ENCODE peak calls at places on chromosomes 12 and 14, in six cellular contexts. One of them, this sample, is unnamed.

GRCh38 chr12:109583733-109584132 is 10.1 kb downstream of the MVK start:
- DNase-seq in psoas muscle: no peak
- DNase-seq in progenitor cell of endocrine pancreas: no peak
- DNase-seq in hepatocyte: no peak
- DNase-seq in tibial artery: no peak
- DNase-seq in HFF-Myc: no peak
- DNase-seq in this sample: no peak

GRCh38 chr14:92258934-92259333 is 64.0 kb upstream of the SLC24A4 start:
- DNase-seq in HFF-Myc: no peak
- DNase-seq in psoas muscle: no peak
- DNase-seq in progenitor cell of endocrine pancreas: no peak
- DNase-seq in hepatocyte: no peak
- DNase-seq in tibial artery: no peak
- DNase-seq in this sample: no peak

GRCh38 chr12:31363416-31363809 is 37.5 kb upstream of the SINHCAF start:
- DNase-seq in progenitor cell of endocrine pancreas: no peak
- DNase-seq in tibial artery: no peak
- DNase-seq in psoas muscle: no peak
- DNase-seq in hepatocyte: peak; percentile 18
- DNase-seq in HFF-Myc: no peak
- DNase-seq in this sample: no peak

GRCh38 chr12:4648099-4648498 is 752 bp downstream of the AKAP3 start:
- DNase-seq in HFF-Myc: no peak
- DNase-seq in psoas muscle: no peak
- DNase-seq in progenitor cell of endocrine pancreas: no peak
- DNase-seq in hepatocyte: peak; percentile 16
- DNase-seq in tibial artery: no peak
- DNase-seq in this sample: no peak

GRCh38 chr14:57712698-57713097 is 153.2 kb downstream of the SLC35F4 start:
- DNase-seq in hepatocyte: no peak
- DNase-seq in tibial artery: no peak
- DNase-seq in progenitor cell of endocrine pancreas: no peak
- DNase-seq in HFF-Myc: no peak
- DNase-seq in psoas muscle: no peak
- DNase-seq in this sample: no peak

GRCh38 chr12:86727151-86727550 is 471.0 kb upstream of the MGAT4C start:
- DNase-seq in progenitor cell of endocrine pancreas: no peak
- DNase-seq in psoas muscle: no peak
- DNase-seq in HFF-Myc: no peak
- DNase-seq in hepatocyte: no peak
- DNase-seq in tibial artery: no peak
- DNase-seq in this sample: no peak

GRCh38 chr12:77796775-77797174 is 33.9 kb upstream of the NAV3 start:
- DNase-seq in hepatocyte: no peak
- DNase-seq in progenitor cell of endocrine pancreas: no peak
- DNase-seq in tibial artery: no peak
- DNase-seq in psoas muscle: no peak
- DNase-seq in HFF-Myc: no peak
- DNase-seq in this sample: no peak

GRCh38 chr12:85089792-85090191 is 53.6 kb downstream of the LRRIQ1 start:
- DNase-seq in psoas muscle: no peak
- DNase-seq in progenitor cell of endocrine pancreas: no peak
- DNase-seq in hepatocyte: no peak
- DNase-seq in HFF-Myc: no peak
- DNase-seq in tibial artery: no peak
- DNase-seq in this sample: no peak

GRCh38 chr12:24852420-24852819 is 96.5 kb downstream of the BCAT1 start:
- DNase-seq in hepatocyte: no peak
- DNase-seq in tibial artery: no peak
- DNase-seq in progenitor cell of endocrine pancreas: no peak
- DNase-seq in HFF-Myc: no peak
- DNase-seq in psoas muscle: no peak
- DNase-seq in this sample: no peak

GRCh38 chr14:58809520-58809919 is 171.8 kb downstream of the DACT1 start:
- DNase-seq in hepatocyte: no peak
- DNase-seq in psoas muscle: no peak
- DNase-seq in progenitor cell of endocrine pancreas: no peak
- DNase-seq in HFF-Myc: no peak
- DNase-seq in tibial artery: no peak
- DNase-seq in this sample: no peak

GRCh38 chr12:119699199-119699765 is 31.3 kb downstream of the PRKAB1 start:
- DNase-seq in progenitor cell of endocrine pancreas: no peak
- DNase-seq in HFF-Myc: no peak
- DNase-seq in hepatocyte: no peak
- DNase-seq in psoas muscle: no peak
- DNase-seq in tibial artery: no peak
- DNase-seq in this sample: no peak

GRCh38 chr12:122726056-122726558 is 4.5 kb downstream of the HCAR1 start:
- DNase-seq in tibial artery: no peak
- DNase-seq in progenitor cell of endocrine pancreas: no peak
- DNase-seq in HFF-Myc: no peak
- DNase-seq in psoas muscle: no peak
- DNase-seq in hepatocyte: peak; percentile 77
- DNase-seq in this sample: no peak

GRCh38 chr12:68118096-68118755 is 41.3 kb downstream of the IFNG start:
- DNase-seq in psoas muscle: no peak
- DNase-seq in hepatocyte: no peak
- DNase-seq in progenitor cell of endocrine pancreas: no peak
- DNase-seq in tibial artery: no peak
- DNase-seq in HFF-Myc: no peak
- DNase-seq in this sample: no peak

GRCh38 chr12:68111995-68112394 is 47.5 kb downstream of the IFNG start:
- DNase-seq in tibial artery: no peak
- DNase-seq in progenitor cell of endocrine pancreas: no peak
- DNase-seq in HFF-Myc: no peak
- DNase-seq in hepatocyte: no peak
- DNase-seq in psoas muscle: no peak
- DNase-seq in this sample: no peak

GRCh38 chr12:68109444-68110217 is 49.9 kb downstream of the IFNG start:
- DNase-seq in progenitor cell of endocrine pancreas: no peak
- DNase-seq in HFF-Myc: no peak
- DNase-seq in hepatocyte: no peak
- DNase-seq in psoas muscle: no peak
- DNase-seq in tibial artery: no peak
- DNase-seq in this sample: no peak

GRCh38 chr12:68109001-68109400 is 50.5 kb downstream of the IFNG start:
- DNase-seq in psoas muscle: no peak
- DNase-seq in progenitor cell of endocrine pancreas: no peak
- DNase-seq in HFF-Myc: no peak
- DNase-seq in tibial artery: no peak
- DNase-seq in hepatocyte: no peak
- DNase-seq in this sample: no peak

DNA sequence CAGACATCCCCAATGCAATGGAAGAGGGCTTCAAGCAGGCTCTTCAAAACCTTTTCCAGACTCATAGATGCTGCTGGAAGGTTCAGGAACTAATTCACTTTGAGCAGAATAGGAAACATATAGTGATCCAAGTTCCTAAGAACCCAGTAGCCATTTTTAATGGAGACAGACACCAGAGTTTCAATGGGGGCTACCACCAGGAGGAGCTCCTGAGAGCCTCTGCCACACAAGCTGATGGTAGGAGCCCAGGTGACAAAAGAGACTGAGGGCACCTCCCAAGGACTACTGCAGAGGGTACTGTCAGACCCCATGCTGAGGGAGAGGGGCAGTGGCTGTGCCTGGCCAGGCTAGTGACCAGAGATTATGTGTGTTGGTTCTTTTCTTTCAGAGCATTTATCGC is 45.9 kb downstream of the IFNG start:
- DNase-seq in progenitor cell of endocrine pancreas: no peak
- DNase-seq in hepatocyte: no peak
- DNase-seq in psoas muscle: no peak
- DNase-seq in tibial artery: no peak
- DNase-seq in HFF-Myc: no peak
- DNase-seq in this sample: no peak
- TF ChIP-seq CTCF in progenitor cell of endocrine pancreas: peak; percentile 19
- TF ChIP-seq CTCF in hepatocyte: no peak
- TF ChIP-seq CTCF in psoas muscle: no peak
- TF ChIP-seq CTCF in tibial artery: no peak
- TF ChIP-seq CTCF in HFF-Myc: peak; percentile 44
- TF ChIP-seq CTCF in this sample: peak; percentile 35

DNA sequence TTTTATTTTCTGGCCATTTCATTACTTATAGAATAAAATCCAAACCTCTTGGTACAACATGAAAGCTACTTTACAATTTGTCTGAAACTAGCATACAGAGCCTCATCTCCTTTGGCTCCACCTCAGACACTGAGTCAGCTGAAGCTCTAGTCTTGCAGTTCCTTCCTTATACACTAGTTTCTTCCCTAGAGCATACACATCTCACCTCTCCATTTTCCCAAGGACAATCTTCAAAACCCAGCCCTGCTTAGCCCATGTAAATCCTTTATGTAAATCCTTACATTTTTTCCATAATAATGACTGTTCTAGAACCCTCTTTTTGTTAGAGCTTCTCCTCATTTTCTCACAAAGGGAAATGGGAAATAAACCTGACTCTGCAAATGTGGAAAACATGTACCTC is 463.4 kb downstream of the SLC16A7 start:
- DNase-seq in psoas muscle: no peak
- DNase-seq in hepatocyte: no peak
- DNase-seq in HFF-Myc: no peak
- DNase-seq in tibial artery: no peak
- DNase-seq in progenitor cell of endocrine pancreas: no peak
- DNase-seq in this sample: no peak
- TF ChIP-seq CTCF in psoas muscle: no peak
- TF ChIP-seq CTCF in hepatocyte: no peak
- TF ChIP-seq CTCF in HFF-Myc: no peak
- TF ChIP-seq CTCF in tibial artery: no peak
- TF ChIP-seq CTCF in progenitor cell of endocrine pancreas: no peak
- TF ChIP-seq CTCF in this sample: no peak

GRCh38 chr12:63904653-63905052 is 60.2 kb downstream of the SRGAP1 start:
- DNase-seq in progenitor cell of endocrine pancreas: no peak
- DNase-seq in psoas muscle: no peak
- DNase-seq in tibial artery: no peak
- DNase-seq in hepatocyte: no peak
- DNase-seq in HFF-Myc: no peak
- DNase-seq in this sample: no peak

GRCh38 chr12:63907561-63907960 is 63.1 kb downstream of the SRGAP1 start:
- DNase-seq in tibial artery: no peak
- DNase-seq in hepatocyte: no peak
- DNase-seq in HFF-Myc: no peak
- DNase-seq in psoas muscle: no peak
- DNase-seq in progenitor cell of endocrine pancreas: no peak
- DNase-seq in this sample: no peak

GRCh38 chr12:63906876-63907275 is 62.4 kb downstream of the SRGAP1 start:
- DNase-seq in progenitor cell of endocrine pancreas: no peak
- DNase-seq in HFF-Myc: no peak
- DNase-seq in hepatocyte: no peak
- DNase-seq in tibial artery: no peak
- DNase-seq in psoas muscle: no peak
- DNase-seq in this sample: no peak

GRCh38 chr12:63909746-63910145 is 65.2 kb downstream of the SRGAP1 start:
- DNase-seq in hepatocyte: no peak
- DNase-seq in progenitor cell of endocrine pancreas: no peak
- DNase-seq in HFF-Myc: no peak
- DNase-seq in psoas muscle: no peak
- DNase-seq in tibial artery: no peak
- DNase-seq in this sample: no peak

DNA sequence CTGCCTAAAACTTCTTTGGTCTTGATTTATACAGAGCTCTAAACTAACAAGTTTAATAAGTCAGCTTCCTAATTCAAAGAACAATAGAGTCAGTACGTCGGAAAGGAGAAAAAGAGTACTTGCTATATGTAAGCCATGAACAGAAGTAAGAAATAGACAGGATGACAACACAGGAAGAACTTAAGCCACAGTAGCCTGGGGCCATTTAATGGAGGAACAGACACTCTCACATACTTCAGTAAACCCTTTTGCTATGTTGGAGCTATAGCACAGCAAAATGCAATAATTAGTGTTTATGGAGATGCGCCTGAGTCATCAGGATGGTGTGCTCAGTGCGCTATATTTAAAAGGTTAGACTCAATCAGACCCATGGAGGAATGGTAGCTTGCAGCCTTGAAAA is 61.0 kb downstream of the SRGAP1 start:
- DNase-seq in progenitor cell of endocrine pancreas: no peak
- DNase-seq in hepatocyte: no peak
- DNase-seq in tibial artery: no peak
- DNase-seq in psoas muscle: no peak
- DNase-seq in HFF-Myc: no peak
- DNase-seq in this sample: no peak
- TF ChIP-seq CTCF in progenitor cell of endocrine pancreas: no peak
- TF ChIP-seq CTCF in hepatocyte: no peak
- TF ChIP-seq CTCF in tibial artery: no peak
- TF ChIP-seq CTCF in psoas muscle: no peak
- TF ChIP-seq CTCF in HFF-Myc: no peak
- TF ChIP-seq CTCF in this sample: no peak

DNA sequence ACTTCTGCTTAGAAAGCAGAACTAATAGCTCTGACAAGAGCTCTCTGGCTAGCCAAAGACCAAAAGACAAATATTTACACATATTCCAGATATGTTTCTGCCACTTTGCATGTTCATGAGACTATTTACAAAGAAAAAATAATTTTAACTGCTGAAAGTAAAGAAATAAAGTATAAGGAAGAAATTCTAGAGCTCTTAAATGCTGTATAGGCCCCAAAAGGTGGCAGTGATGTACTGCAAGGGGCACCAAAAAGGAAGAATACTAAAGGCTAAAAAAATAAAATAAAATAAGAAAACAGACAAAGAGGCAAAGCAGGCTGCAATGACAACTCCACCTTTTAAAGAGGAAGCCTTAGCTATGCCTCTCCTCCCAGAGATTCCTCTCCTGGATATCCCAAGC is 23.0 kb downstream of the KLRK1 start:
- DNase-seq in progenitor cell of endocrine pancreas: no peak
- DNase-seq in hepatocyte: peak; percentile 42
- DNase-seq in HFF-Myc: no peak
- DNase-seq in tibial artery: no peak
- DNase-seq in psoas muscle: no peak
- DNase-seq in this sample: no peak
- TF ChIP-seq CTCF in progenitor cell of endocrine pancreas: peak; percentile 42
- TF ChIP-seq CTCF in hepatocyte: peak; percentile 54
- TF ChIP-seq CTCF in HFF-Myc: peak; percentile 29
- TF ChIP-seq CTCF in tibial artery: no peak
- TF ChIP-seq CTCF in psoas muscle: no peak
- TF ChIP-seq CTCF in this sample: peak; percentile 81

GRCh38 chr14:37045340-37046061 is 126.9 kb downstream of the SLC25A21 start:
- DNase-seq in hepatocyte: no peak
- DNase-seq in tibial artery: no peak
- DNase-seq in psoas muscle: no peak
- DNase-seq in HFF-Myc: no peak
- DNase-seq in progenitor cell of endocrine pancreas: no peak
- DNase-seq in this sample: no peak
- TF ChIP-seq CTCF in hepatocyte: no peak
- TF ChIP-seq CTCF in tibial artery: no peak
- TF ChIP-seq CTCF in psoas muscle: no peak
- TF ChIP-seq CTCF in HFF-Myc: no peak
- TF ChIP-seq CTCF in progenitor cell of endocrine pancreas: no peak
- TF ChIP-seq CTCF in this sample: no peak

This sample was measured in chondrocyte.